ENCODE peak calls at places on chromosomes 1 and 21, in ten cellular contexts. One of them, this sample, is unnamed.

GRCh38 chr21:38930838-38931237 is 125.1 kb downstream of the ETS2 start:
- DNase-seq in stomach: no peak
- DNase-seq in uterus: peak
- DNase-seq in lower leg skin: no peak
- DNase-seq in ovary: no peak
- DNase-seq in H1: no peak
- DNase-seq in GM12891: no peak
- DNase-seq in H54: no peak
- DNase-seq in IMR-90: peak
- DNase-seq in body of pancreas: no peak
- DNase-seq in this sample: no peak

GRCh38 chr1:29471487-29472313 is 235.4 kb downstream of the PTPRU start:
- DNase-seq in lower leg skin: peak
- DNase-seq in H1: no peak
- DNase-seq in IMR-90: no peak
- DNase-seq in uterus: no peak
- DNase-seq in stomach: peak
- DNase-seq in body of pancreas: no peak
- DNase-seq in GM12891: no peak
- DNase-seq in H54: no peak
- DNase-seq in ovary: no peak
- DNase-seq in this sample: no peak

GRCh38 chr1:9265966-9266365 is 26.7 kb upstream of the SPSB1 start:
- DNase-seq in H1: no peak
- DNase-seq in H54: no peak
- DNase-seq in GM12891: no peak
- DNase-seq in uterus: no peak
- DNase-seq in body of pancreas: no peak
- DNase-seq in ovary: no peak
- DNase-seq in stomach: no peak
- DNase-seq in lower leg skin: no peak
- DNase-seq in IMR-90: no peak
- DNase-seq in this sample: no peak

GRCh38 chr1:243748706-243749283 is 101.2 kb downstream of the AKT3 start:
- DNase-seq in body of pancreas: no peak
- DNase-seq in IMR-90: peak
- DNase-seq in H1: no peak
- DNase-seq in stomach: no peak
- DNase-seq in GM12891: peak
- DNase-seq in lower leg skin: no peak
- DNase-seq in ovary: no peak
- DNase-seq in uterus: peak
- DNase-seq in H54: peak
- DNase-seq in this sample: peak

GRCh38 chr1:92446546-92446945 is 40.2 kb downstream of the GFI1 start:
- DNase-seq in GM12891: no peak
- DNase-seq in lower leg skin: no peak
- DNase-seq in stomach: no peak
- DNase-seq in IMR-90: peak
- DNase-seq in H1: no peak
- DNase-seq in uterus: no peak
- DNase-seq in H54: no peak
- DNase-seq in body of pancreas: no peak
- DNase-seq in ovary: no peak
- DNase-seq in this sample: no peak

GRCh38 chr21:25373126-25374082 is 233.9 kb downstream of the MRPL39 start:
- DNase-seq in uterus: no peak
- DNase-seq in H1: no peak
- DNase-seq in lower leg skin: no peak
- DNase-seq in H54: no peak
- DNase-seq in body of pancreas: no peak
- DNase-seq in IMR-90: no peak
- DNase-seq in stomach: no peak
- DNase-seq in GM12891: no peak
- DNase-seq in ovary: no peak
- DNase-seq in this sample: no peak

GRCh38 chr1:221965252-221965651 is 223.4 kb upstream of the DUSP10 start:
- DNase-seq in ovary: no peak
- DNase-seq in stomach: no peak
- DNase-seq in IMR-90: no peak
- DNase-seq in H1: no peak
- DNase-seq in GM12891: no peak
- DNase-seq in H54: no peak
- DNase-seq in uterus: no peak
- DNase-seq in lower leg skin: no peak
- DNase-seq in body of pancreas: no peak
- DNase-seq in this sample: no peak

GRCh38 chr21:15192243-15192642 is 127.4 kb upstream of the NRIP1 start:
- DNase-seq in IMR-90: no peak
- DNase-seq in lower leg skin: no peak
- DNase-seq in uterus: peak
- DNase-seq in H1: no peak
- DNase-seq in GM12891: no peak
- DNase-seq in body of pancreas: no peak
- DNase-seq in ovary: no peak
- DNase-seq in H54: no peak
- DNase-seq in stomach: no peak
- DNase-seq in this sample: peak

GRCh38 chr21:43273708-43274021 is 104.9 kb downstream of the CRYAA start:
- DNase-seq in body of pancreas: no peak
- DNase-seq in ovary: no peak
- DNase-seq in IMR-90: no peak
- DNase-seq in lower leg skin: no peak
- DNase-seq in uterus: no peak
- DNase-seq in H54: no peak
- DNase-seq in GM12891: no peak
- DNase-seq in H1: no peak
- DNase-seq in stomach: no peak
- DNase-seq in this sample: no peak

GRCh38 chr1:159851386-159851785 is 11.1 kb downstream of the VSIG8 start:
- DNase-seq in ovary: no peak
- DNase-seq in lower leg skin: no peak
- DNase-seq in H54: no peak
- DNase-seq in body of pancreas: no peak
- DNase-seq in GM12891: no peak
- DNase-seq in stomach: no peak
- DNase-seq in H1: no peak
- DNase-seq in IMR-90: no peak
- DNase-seq in uterus: no peak
- DNase-seq in this sample: no peak

GRCh38 chr1:247387500-247387899 is 28.5 kb upstream of the NLRP3 start:
- DNase-seq in IMR-90: no peak
- DNase-seq in ovary: no peak
- DNase-seq in lower leg skin: no peak
- DNase-seq in uterus: no peak
- DNase-seq in body of pancreas: no peak
- DNase-seq in stomach: no peak
- DNase-seq in H54: no peak
- DNase-seq in H1: no peak
- DNase-seq in GM12891: no peak
- DNase-seq in this sample: no peak

GRCh38 chr1:246117066-246117791 is 389.9 kb downstream of the SMYD3 start:
- DNase-seq in H54: peak
- DNase-seq in H1: no peak
- DNase-seq in ovary: no peak
- DNase-seq in GM12891: peak
- DNase-seq in lower leg skin: no peak
- DNase-seq in stomach: peak
- DNase-seq in IMR-90: peak
- DNase-seq in body of pancreas: peak
- DNase-seq in uterus: no peak
- DNase-seq in this sample: no peak

GRCh38 chr21:37436180-37436579 is 69.6 kb downstream of the DYRK1A start:
- DNase-seq in body of pancreas: no peak
- DNase-seq in GM12891: no peak
- DNase-seq in H54: no peak
- DNase-seq in stomach: no peak
- DNase-seq in ovary: no peak
- DNase-seq in H1: no peak
- DNase-seq in uterus: no peak
- DNase-seq in IMR-90: no peak
- DNase-seq in lower leg skin: no peak
- DNase-seq in this sample: no peak

GRCh38 chr1:19689131-19689757 is 24.6 kb downstream of the HTR6 start:
- DNase-seq in ovary: no peak
- DNase-seq in uterus: no peak
- DNase-seq in stomach: no peak
- DNase-seq in H1: no peak
- DNase-seq in H54: no peak
- DNase-seq in IMR-90: no peak
- DNase-seq in GM12891: no peak
- DNase-seq in lower leg skin: no peak
- DNase-seq in body of pancreas: no peak
- DNase-seq in this sample: no peak

GRCh38 chr1:6029351-6029750 is 16.3 kb upstream of the KCNAB2 start:
- DNase-seq in lower leg skin: no peak
- DNase-seq in H54: no peak
- DNase-seq in body of pancreas: no peak
- DNase-seq in IMR-90: no peak
- DNase-seq in ovary: no peak
- DNase-seq in H1: no peak
- DNase-seq in uterus: no peak
- DNase-seq in stomach: no peak
- DNase-seq in GM12891: no peak
- DNase-seq in this sample: no peak

GRCh38 chr1:6028042-6028895 is 17.4 kb upstream of the KCNAB2 start:
- DNase-seq in IMR-90: peak
- DNase-seq in GM12891: no peak
- DNase-seq in H1: no peak
- DNase-seq in stomach: peak
- DNase-seq in uterus: no peak
- DNase-seq in ovary: no peak
- DNase-seq in lower leg skin: peak
- DNase-seq in H54: no peak
- DNase-seq in body of pancreas: no peak
- DNase-seq in this sample: no peak

GRCh38 chr1:6030144-6030543 is 15.5 kb upstream of the KCNAB2 start:
- DNase-seq in lower leg skin: no peak
- DNase-seq in stomach: no peak
- DNase-seq in H54: no peak
- DNase-seq in H1: no peak
- DNase-seq in body of pancreas: no peak
- DNase-seq in GM12891: no peak
- DNase-seq in IMR-90: no peak
- DNase-seq in uterus: no peak
- DNase-seq in ovary: no peak
- DNase-seq in this sample: no peak

GRCh38 chr1:6033124-6033523 is 12.6 kb upstream of the KCNAB2 start:
- DNase-seq in H54: no peak
- DNase-seq in uterus: no peak
- DNase-seq in stomach: no peak
- DNase-seq in ovary: no peak
- DNase-seq in H1: no peak
- DNase-seq in lower leg skin: no peak
- DNase-seq in GM12891: no peak
- DNase-seq in body of pancreas: no peak
- DNase-seq in IMR-90: no peak
- DNase-seq in this sample: no peak

GRCh38 chr1:6030547-6031261 is 15.0 kb upstream of the KCNAB2 start:
- DNase-seq in body of pancreas: no peak
- DNase-seq in uterus: no peak
- DNase-seq in H1: no peak
- DNase-seq in stomach: no peak
- DNase-seq in lower leg skin: no peak
- DNase-seq in ovary: no peak
- DNase-seq in GM12891: no peak
- DNase-seq in IMR-90: no peak
- DNase-seq in H54: no peak
- DNase-seq in this sample: no peak
- TF ChIP-seq POLR2A in body of pancreas: no peak
- TF ChIP-seq POLR2A in uterus: no peak
- TF ChIP-seq POLR2A in H1: no peak
- TF ChIP-seq POLR2A in stomach: no peak
- TF ChIP-seq POLR2A in lower leg skin: no peak
- TF ChIP-seq POLR2A in ovary: no peak
- TF ChIP-seq POLR2A in GM12891: no peak
- TF ChIP-seq POLR2A in IMR-90: no peak
- TF ChIP-seq POLR2A in H54: no peak
- TF ChIP-seq POLR2A in this sample: no peak

GRCh38 chr1:236011641-236012040 is 53.2 kb downstream of the NID1 start:
- DNase-seq in ovary: no peak
- DNase-seq in lower leg skin: peak
- DNase-seq in H1: no peak
- DNase-seq in GM12891: no peak
- DNase-seq in IMR-90: no peak
- DNase-seq in body of pancreas: no peak
- DNase-seq in H54: no peak
- DNase-seq in uterus: no peak
- DNase-seq in stomach: no peak
- DNase-seq in this sample: no peak
- TF ChIP-seq POLR2A in ovary: no peak
- TF ChIP-seq POLR2A in lower leg skin: no peak
- TF ChIP-seq POLR2A in H1: no peak
- TF ChIP-seq POLR2A in GM12891: no peak
- TF ChIP-seq POLR2A in IMR-90: no peak
- TF ChIP-seq POLR2A in body of pancreas: no peak
- TF ChIP-seq POLR2A in H54: no peak
- TF ChIP-seq POLR2A in uterus: no peak
- TF ChIP-seq POLR2A in stomach: no peak
- TF ChIP-seq POLR2A in this sample: no peak

DNA sequence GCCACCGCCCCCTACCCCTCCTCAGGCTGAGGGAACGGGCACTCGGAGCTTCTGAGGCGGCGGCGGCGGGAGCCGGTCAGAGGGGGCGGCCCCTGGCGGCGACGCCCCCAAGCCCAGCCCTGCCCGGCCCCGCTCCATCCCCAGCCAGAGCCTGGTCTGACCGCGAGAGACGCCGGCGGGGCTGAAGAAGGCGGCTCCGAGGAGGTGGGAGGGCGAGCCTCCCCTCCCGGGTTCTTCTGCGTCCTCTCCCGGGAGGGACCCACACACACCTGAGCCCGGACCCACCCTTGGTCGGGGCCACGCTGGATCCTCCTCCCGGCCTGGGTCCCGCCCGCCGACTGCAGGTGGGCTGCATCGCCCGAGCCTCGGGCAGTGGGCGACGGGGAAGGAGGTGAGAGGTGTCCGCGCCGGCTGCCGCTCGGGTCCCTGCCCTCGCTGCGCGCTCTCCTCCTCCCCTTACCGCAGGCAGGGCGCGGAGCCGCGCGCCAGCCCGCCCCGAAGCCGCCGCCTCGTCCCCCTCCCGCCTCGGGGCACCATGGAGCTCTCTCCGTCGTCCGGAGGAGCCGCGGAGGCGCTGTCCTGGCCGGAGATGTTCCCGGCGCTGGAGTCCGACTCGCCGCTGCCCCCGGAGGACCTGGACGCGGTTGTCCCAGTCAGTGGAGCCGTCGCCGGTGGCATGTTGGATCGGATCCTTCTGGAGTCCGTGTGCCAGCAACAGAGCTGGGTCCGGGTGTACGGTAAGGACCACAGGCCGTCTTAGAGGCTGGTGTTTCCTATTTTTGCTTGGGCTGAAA is at the start of gene RASAL2:
- DNase-seq in H54: peak
- DNase-seq in H1: peak
- DNase-seq in uterus: peak
- DNase-seq in IMR-90: peak
- DNase-seq in stomach: peak
- DNase-seq in lower leg skin: peak
- DNase-seq in ovary: peak
- DNase-seq in body of pancreas: peak
- DNase-seq in GM12891: peak
- DNase-seq in this sample: peak
- TF ChIP-seq POLR2A in H54: no peak
- TF ChIP-seq POLR2A in H1: no peak
- TF ChIP-seq POLR2A in uterus: peak
- TF ChIP-seq POLR2A in IMR-90: peak
- TF ChIP-seq POLR2A in stomach: no peak
- TF ChIP-seq POLR2A in lower leg skin: no peak
- TF ChIP-seq POLR2A in ovary: no peak
- TF ChIP-seq POLR2A in body of pancreas: peak
- TF ChIP-seq POLR2A in GM12891: no peak
- TF ChIP-seq POLR2A in this sample: peak

GRCh38 chr1:151050051-151050688 is 2.6 kb downstream of the C1orf56 start:
- DNase-seq in GM12891: no peak
- DNase-seq in lower leg skin: no peak
- DNase-seq in stomach: no peak
- DNase-seq in H54: no peak
- DNase-seq in ovary: no peak
- DNase-seq in IMR-90: no peak
- DNase-seq in body of pancreas: no peak
- DNase-seq in uterus: no peak
- DNase-seq in H1: no peak
- DNase-seq in this sample: no peak
- TF ChIP-seq POLR2A in GM12891: peak
- TF ChIP-seq POLR2A in lower leg skin: no peak
- TF ChIP-seq POLR2A in stomach: no peak
- TF ChIP-seq POLR2A in H54: no peak
- TF ChIP-seq POLR2A in ovary: no peak
- TF ChIP-seq POLR2A in IMR-90: peak
- TF ChIP-seq POLR2A in body of pancreas: no peak
- TF ChIP-seq POLR2A in uterus: no peak
- TF ChIP-seq POLR2A in H1: no peak
- TF ChIP-seq POLR2A in this sample: no peak